ENCODE peak calls at places on chromosomes 16 and 17, in nine cellular contexts. Q is IMR-90, O is thyroid gland, N is fibroblast of the aortic adventitia, C is cardiac fibroblast, J is brain microvascular endothelial cell, U is dorsolateral prefrontal cortex, D is transverse colon, Z is AG04450. R is an unnamed sample.

GRCh38 chr17:41891135-41892065 is 26.2 kb upstream of the KLHL11 start:
- DNase-seq in Q (no peak), O (peak), N (no peak), C (peak), J (no peak), U (no peak), D (no peak), Z (no peak), R (no peak)

GRCh38 chr16:4945560-4946502 is 8.9 kb upstream of the PPL start:
- DNase-seq in Q (no peak), O (peak), N (peak), C (peak), J (no peak), U (no peak), D (no peak), Z (no peak), R (no peak)

GRCh38 chr17:59331129-59331928 is at the start of gene YPEL2:
- DNase-seq in Q (peak), O (peak), N (peak), C (peak), J (peak), U (peak), D (peak), Z (peak), R (peak)

GRCh38 chr16:66930189-66930588 is 4.0 kb downstream of the CIAO2B start:
- DNase-seq in Q (peak), O (peak), N (peak), C (peak), J (peak), U (no peak), D (peak), Z (no peak), R (no peak)

GRCh38 chr16:50371936-50372595 is 3.3 kb upstream of the BRD7 start:
- DNase-seq in Q (no peak), O (no peak), N (peak), C (peak), J (no peak), U (peak), D (no peak), Z (no peak), R (no peak)

GRCh38 chr16:81237282-81237681 is 1.2 kb upstream of the BCO1 start:
- DNase-seq in Q (no peak), O (peak), N (peak), C (no peak), J (no peak), U (no peak), D (peak), Z (no peak), R (no peak)

GRCh38 chr17:3029213-3029913 is 34.0 kb downstream of the OR1D5 start:
- DNase-seq in Q (no peak), O (no peak), N (no peak), C (no peak), J (no peak), U (peak), D (no peak), Z (no peak), R (no peak)

GRCh38 chr17:306116-306515 is 46.5 kb downstream of the RPH3AL start:
- DNase-seq in Q (no peak), O (no peak), N (no peak), C (no peak), J (no peak), U (no peak), D (no peak), Z (no peak), R (no peak)

GRCh38 chr16:72921620-72922019 is 126.3 kb downstream of the ZFHX3 start:
- DNase-seq in Q (peak), O (no peak), N (peak), C (peak), J (peak), U (peak), D (no peak), Z (no peak), R (no peak)

GRCh38 chr16:24973771-24974461 is 41.3 kb downstream of the ARHGAP17 start:
- DNase-seq in Q (no peak), O (no peak), N (no peak), C (no peak), J (no peak), U (no peak), D (no peak), Z (no peak), R (no peak)

GRCh38 chr17:61414936-61415251 is 15.3 kb downstream of the TBX2 start:
- DNase-seq in Q (no peak), O (no peak), N (no peak), C (no peak), J (no peak), U (no peak), D (no peak), Z (no peak), R (no peak)

GRCh38 chr16:58491-59439 is 5.1 kb downstream of the SNRNP25 start:
- DNase-seq in Q (no peak), O (no peak), N (no peak), C (no peak), J (no peak), U (no peak), D (no peak), Z (no peak), R (no peak)

GRCh38 chr16:77459534-77460412 is 24.9 kb upstream of the ADAMTS18 start:
- DNase-seq in Q (no peak), O (no peak), N (no peak), C (no peak), J (peak), U (no peak), D (no peak), Z (no peak), R (no peak)

GRCh38 chr16:79437764-79438728 is 162.5 kb downstream of the MAF start:
- DNase-seq in Q (no peak), O (no peak), N (no peak), C (no peak), J (peak), U (peak), D (no peak), Z (no peak), R (no peak)

GRCh38 chr16:69482410-69482951 is 58.1 kb downstream of the CYB5B start:
- DNase-seq in Q (peak), O (peak), N (peak), C (peak), J (peak), U (no peak), D (no peak), Z (no peak), R (no peak)

GRCh38 chr17:10875984-10876555 is 38.2 kb upstream of the PIRT start:
- DNase-seq in Q (peak), O (peak), N (peak), C (peak), J (peak), U (peak), D (peak), Z (no peak), R (no peak)

GRCh38 chr16:50711862-50712567 is 18.6 kb downstream of the NOD2 start:
- DNase-seq in Q (no peak), O (peak), N (no peak), C (no peak), J (no peak), U (peak), D (no peak), Z (no peak), R (no peak)

GRCh38 chr16:56851671-56852400 is 13.2 kb upstream of the SLC12A3 start:
- DNase-seq in Q (peak), O (peak), N (peak), C (peak), J (peak), U (no peak), D (no peak), Z (no peak), R (no peak)

GRCh38 chr16:78275420-78275819 is 176.0 kb downstream of the WWOX start:
- DNase-seq in Q (no peak), O (no peak), N (no peak), C (no peak), J (no peak), U (no peak), D (no peak), Z (no peak), R (no peak)

GRCh38 chr16:57277586-57277985 is 6.9 kb downstream of the PLLP start:
- DNase-seq in Q (peak), O (no peak), N (peak), C (peak), J (peak), U (no peak), D (no peak), Z (no peak), R (no peak)

GRCh38 chr17:18219016-18219415 is 6.4 kb upstream of the LLGL1 start:
- DNase-seq in Q (peak), O (peak), N (peak), C (peak), J (peak), U (no peak), D (no peak), Z (no peak), R (no peak)

GRCh38 chr16:21274172-21274726 is 3.8 kb downstream of the CRYM start:
- DNase-seq in Q (no peak), O (no peak), N (no peak), C (no peak), J (no peak), U (no peak), D (no peak), Z (no peak), R (peak)

GRCh38 chr16:55488306-55488705 is 9.3 kb downstream of the MMP2 start:
- DNase-seq in Q (no peak), O (peak), N (no peak), C (no peak), J (no peak), U (no peak), D (no peak), Z (no peak), R (no peak)

GRCh38 chr17:50148226-50149098 is 2.0 kb downstream of the PPP1R9B start:
- DNase-seq in Q (peak), O (peak), N (peak), C (peak), J (no peak), U (no peak), D (peak), Z (no peak), R (peak)

GRCh38 chr16:86512860-86513470 is 2.6 kb downstream of the FOXF1 start:
- DNase-seq in Q (peak), O (no peak), N (no peak), C (no peak), J (no peak), U (no peak), D (no peak), Z (no peak), R (no peak)
- H3K4me3 ChIP-seq in Q (peak), O (no peak), N (peak), C (no peak), J (peak), U (no peak), D (peak), Z (peak), R (no peak)

GRCh38 chr17:13736915-13737314 is 135.2 kb upstream of the HS3ST3A1 start:
- DNase-seq in Q (peak), O (no peak), N (peak), C (peak), J (no peak), U (no peak), D (no peak), Z (peak), R (no peak)

GRCh38 chr17:13735861-13736260 is 134.1 kb upstream of the HS3ST3A1 start:
- DNase-seq in Q (no peak), O (no peak), N (no peak), C (no peak), J (no peak), U (no peak), D (no peak), Z (no peak), R (no peak)

GRCh38 chr17:13740692-13741091 is 139.0 kb upstream of the HS3ST3A1 start:
- DNase-seq in Q (no peak), O (no peak), N (no peak), C (peak), J (no peak), U (no peak), D (no peak), Z (no peak), R (no peak)

GRCh38 chr17:13734880-13735279 is 133.2 kb upstream of the HS3ST3A1 start:
- DNase-seq in Q (no peak), O (no peak), N (no peak), C (no peak), J (no peak), U (no peak), D (no peak), Z (no peak), R (no peak)

GRCh38 chr17:13735444-13735843 is 133.7 kb upstream of the HS3ST3A1 start:
- DNase-seq in Q (peak), O (no peak), N (no peak), C (peak), J (no peak), U (no peak), D (no peak), Z (no peak), R (no peak)
- TF ChIP-seq CTCF in Q (no peak), O (no peak), N (no peak), C (no peak), J (peak), U (no peak), D (no peak), Z (no peak), R (no peak)

DNA sequence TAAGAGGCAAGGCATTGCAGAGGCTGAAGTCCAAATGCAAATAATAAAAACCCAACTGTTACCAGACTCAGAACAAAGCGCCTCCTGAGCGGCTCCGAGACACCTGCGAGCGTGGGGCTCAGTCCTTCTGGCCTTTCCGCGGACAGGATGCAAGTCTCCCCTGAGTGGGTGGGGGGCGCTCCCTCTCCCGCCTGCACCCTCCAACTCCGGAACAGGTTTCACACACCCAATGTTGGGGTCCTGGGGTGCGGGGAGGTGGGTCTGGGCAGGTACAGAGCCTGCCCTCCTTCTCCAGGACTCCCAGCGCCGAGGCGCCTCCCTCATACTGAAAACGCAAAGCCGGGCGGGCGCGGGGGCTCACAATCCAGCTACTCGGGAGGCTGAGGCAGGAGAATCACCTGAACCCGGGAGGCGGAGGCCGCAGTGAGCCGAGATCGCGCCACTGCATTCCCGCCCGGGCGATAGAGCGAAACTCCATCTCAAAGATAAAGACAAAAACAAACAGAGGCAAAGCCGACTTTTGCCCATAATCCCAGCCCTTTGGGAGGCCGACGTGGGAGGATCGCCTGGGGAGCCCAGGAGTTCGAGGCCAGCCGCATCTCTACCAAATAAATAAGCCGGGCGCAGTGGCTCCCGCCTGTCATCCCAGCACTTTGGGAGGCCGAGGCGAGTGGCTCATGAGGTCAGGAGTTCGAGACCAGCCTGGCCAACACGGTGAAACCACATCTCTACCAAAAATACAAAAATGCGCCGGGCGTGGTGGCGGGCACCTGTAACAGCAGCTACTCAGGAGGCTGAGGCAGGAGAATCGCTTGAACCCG is 893 bp downstream of the GINS2 start:
- DNase-seq in Q (no peak), O (no peak), N (no peak), C (no peak), J (no peak), U (no peak), D (peak), Z (no peak), R (no peak)
- H3K4me3 ChIP-seq in Q (peak), O (no peak), N (peak), C (peak), J (peak), U (peak), D (peak), Z (peak), R (peak)

GRCh38 chr16:19389246-19389645 is 28.4 kb upstream of the TMC5 start:
- DNase-seq in Q (no peak), O (peak), N (peak), C (peak), J (no peak), U (no peak), D (peak), Z (no peak), R (no peak)
- TF ChIP-seq CTCF in Q (peak), O (peak), N (peak), C (peak), J (peak), U (peak), D (peak), Z (peak), R (peak)

GRCh38 chr17:39217734-39218369 is 7.9 kb downstream of the STAC2 start:
- DNase-seq in Q (no peak), O (no peak), N (no peak), C (no peak), J (no peak), U (no peak), D (no peak), Z (no peak), R (no peak)
- H3K4me3 ChIP-seq in Q (no peak), O (no peak), N (no peak), C (no peak), J (no peak), U (no peak), D (no peak), Z (no peak), R (no peak)

GRCh38 chr16:71537643-71538042 is 11.4 kb downstream of the CHST4 start:
- DNase-seq in Q (peak), O (peak), N (peak), C (peak), J (peak), U (peak), D (peak), Z (peak), R (peak)
- TF ChIP-seq CTCF in Q (peak), O (no peak), N (peak), C (peak), J (peak), U (peak), D (peak), Z (peak), R (peak)